ENCODE peak calls at places on chromosomes 4 and X, in four cellular contexts. D is IMR-90, I is H9, G is trophoblast cell. P is an unnamed sample.

GRCh38 chr4:118213101-118213500 is 139.7 kb downstream of the PRSS12 start:
- DNase-seq in I (no peak), G (no peak), D (no peak), P (no peak)

GRCh38 chr4:4913628-4914027 is 54.2 kb downstream of the MSX1 start:
- DNase-seq in I (no peak), D (no peak), G (no peak), P (no peak)

GRCh38 chr4:180665481-180665880 is 1577.7 kb upstream of the TENM3 start:
- DNase-seq in G (no peak), D (no peak), I (no peak), P (no peak)

GRCh38 chrX:42119076-42119475 is 195.7 kb upstream of the CASK start:
- DNase-seq in D (peak; percentile 72), G (no peak), I (no peak), P (no peak)

GRCh38 chr4:73609688-73610087 is 10.5 kb downstream of the RASSF6 start:
- DNase-seq in D (peak; percentile 73), G (no peak), I (no peak), P (no peak)

GRCh38 chr4:86934772-86935498 is at the start of gene AFF1:
- DNase-seq in I (peak; percentile 95), D (peak; percentile 79), G (peak; percentile 90), P (peak; percentile 85)

GRCh38 chr4:24675723-24676122 is 91.4 kb upstream of the DHX15 start:
- DNase-seq in I (no peak), G (no peak), D (no peak), P (no peak)

GRCh38 chr4:146269228-146269653 is 54.9 kb downstream of the REELD1 start:
- DNase-seq in D (no peak), G (no peak), I (no peak), P (no peak)

GRCh38 chr4:41753942-41754341 is 5.4 kb upstream of the PHOX2B start:
- DNase-seq in I (no peak), G (no peak), D (no peak), P (no peak)

GRCh38 chr4:83328486-83328885 is 6.2 kb downstream of the HPSE start:
- DNase-seq in G (peak; percentile 53), I (peak; percentile 68), D (no peak), P (no peak)

GRCh38 chr4:189367832-189368231 is 572.8 kb upstream of the FRG1 start:
- DNase-seq in I (no peak), G (no peak), D (no peak), P (no peak)

GRCh38 chrX:130975947-130976346 is 72.9 kb upstream of the ENOX2 start:
- DNase-seq in G (peak; percentile 42), I (no peak), D (peak; percentile 48), P (peak; percentile 17)

GRCh38 chr4:17722361-17722710 is 59.1 kb downstream of the FAM184B start:
- DNase-seq in I (no peak), D (no peak), G (no peak), P (no peak)
- H2BK120ac ChIP-seq in I (no peak overlapping the region), D (no peak overlapping the region), G (no peak overlapping the region), P (no peak overlapping the region)

GRCh38 chr4:37662306-37662705 is 23.9 kb downstream of the RELL1 start:
- DNase-seq in D (no peak), I (no peak), G (no peak), P (no peak)
- H3K27ac ChIP-seq in D (no peak overlapping the region), I (no peak overlapping the region), G (no peak overlapping the region), P (no peak overlapping the region)

GRCh38 chr4:7334521-7335275 is 100.0 kb downstream of the PSAPL1 start:
- DNase-seq in D (no peak), G (no peak), I (no peak), P (no peak)

GRCh38 chr4:7337196-7338058 is 97.3 kb downstream of the PSAPL1 start:
- DNase-seq in I (no peak), D (no peak), G (no peak), P (no peak)

GRCh38 chr4:7336732-7337131 is 98.0 kb downstream of the PSAPL1 start:
- DNase-seq in D (no peak), G (no peak), I (no peak), P (no peak)

GRCh38 chr4:7335363-7336066 is 99.2 kb downstream of the PSAPL1 start:
- DNase-seq in G (no peak), I (peak; percentile 89), D (peak; percentile 4), P (peak; percentile 56)

GRCh38 chr4:7336067-7336569 is 98.6 kb downstream of the PSAPL1 start:
- DNase-seq in D (no peak), I (no peak), G (no peak), P (no peak)
- H4K8ac ChIP-seq in D (no peak overlapping the region), I (no peak overlapping the region), G (no peak overlapping the region), P (no peak overlapping the region)

GRCh38 chr4:168633071-168633470 is 136.2 kb downstream of the PALLD start:
- DNase-seq in G (no peak), I (no peak), D (no peak), P (no peak)

GRCh38 chr4:168629561-168629960 is 132.7 kb downstream of the PALLD start:
- DNase-seq in I (no peak), D (no peak), G (no peak), P (no peak)

GRCh38 chr4:168630445-168631187 is 133.8 kb downstream of the PALLD start:
- DNase-seq in D (peak; percentile 88), I (no peak), G (no peak), P (no peak)

GRCh38 chr4:168632246-168632832 is 135.5 kb downstream of the PALLD start:
- DNase-seq in D (no peak), G (no peak), I (no peak), P (peak; percentile 72)

DNA sequence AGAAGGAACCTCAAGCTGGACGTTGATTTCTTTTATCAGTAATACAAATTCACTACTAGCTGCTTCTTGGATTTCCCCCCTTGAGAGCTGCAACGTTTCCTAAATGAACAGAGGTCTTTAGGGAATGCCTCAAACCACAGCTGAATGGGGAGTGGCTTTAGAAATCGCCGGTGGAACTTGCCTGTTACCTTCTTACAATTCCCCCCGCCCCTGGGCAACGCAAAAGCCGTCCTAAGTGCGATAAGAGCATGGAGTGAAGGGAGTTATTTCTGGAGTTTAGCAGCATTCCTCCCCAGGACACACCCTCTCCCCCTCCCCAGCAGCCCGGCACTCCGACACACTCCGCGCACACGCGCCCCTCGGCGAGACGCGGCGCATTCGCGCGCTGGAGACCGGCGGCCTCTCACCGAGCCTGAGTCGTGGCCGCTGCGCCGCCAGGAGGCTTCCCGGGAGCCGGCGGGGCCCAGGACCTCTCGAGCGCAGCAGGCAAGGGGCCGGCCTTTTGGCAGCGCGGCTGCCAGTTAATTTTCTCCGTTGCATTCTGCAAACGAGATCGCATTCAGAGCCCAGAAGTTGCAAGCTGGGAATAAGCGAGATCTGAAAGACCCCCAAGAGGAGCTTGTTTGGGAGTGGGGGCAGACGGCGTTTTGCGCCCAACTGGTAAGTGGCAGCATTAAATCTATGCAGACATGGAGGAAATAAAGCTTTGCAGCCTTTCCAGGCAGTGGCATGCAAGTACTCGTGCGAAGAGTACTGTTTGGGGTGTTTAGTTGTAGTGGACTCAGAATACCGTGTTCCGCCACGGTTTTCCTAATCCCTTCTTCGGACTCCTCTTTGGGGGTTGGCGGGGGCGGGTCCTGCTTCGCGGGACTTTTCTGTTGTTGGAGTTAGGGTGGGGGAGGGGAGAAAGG is 134.6 kb downstream of the PALLD start:
- DNase-seq in D (peak; percentile 55), I (peak; percentile 73), G (peak; percentile 79), P (peak; percentile 83)
- H2BK120ac ChIP-seq in D (peak overlapping the region; percentile 92), I (no peak overlapping the region), G (peak overlapping the region; percentile 61), P (peak overlapping the region; percentile 40)

DNA sequence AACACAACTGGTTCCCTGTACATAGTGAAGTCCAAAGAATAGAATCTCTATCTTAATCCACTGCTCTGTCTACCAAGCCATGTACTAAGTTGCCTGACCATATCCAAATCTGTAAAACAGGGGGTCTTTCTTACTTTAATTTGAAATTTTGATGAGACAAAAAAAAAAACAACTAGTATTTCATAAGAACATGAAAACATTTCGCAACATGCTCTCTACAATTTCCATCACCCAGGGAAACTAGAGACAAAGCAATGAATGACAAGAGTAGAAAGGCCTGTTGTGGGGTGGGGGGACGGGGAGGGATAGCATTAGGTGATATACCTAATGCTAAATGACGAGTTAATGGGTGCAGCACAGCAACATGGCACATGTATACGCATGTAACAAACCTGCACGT is 279.9 kb downstream of the PPP3CA start:
- DNase-seq in G (no peak), I (no peak), D (no peak), P (no peak)
- H3K27ac ChIP-seq in G (no peak overlapping the region), I (no peak overlapping the region), D (no peak overlapping the region), P (no peak overlapping the region)

P was measured in neuronal stem cell.